ENCODE peak calls at places on chromosomes 3 and 15, in four cellular contexts. L is nephron progenitor cell; Q is choroid plexus epithelial cell; V is CD4-positive, alpha-beta T cell. J is an unnamed sample.

GRCh38 chr15:91498046-91498445 is 355.5 kb upstream of the SLCO3A1 start:
- DNase-seq in L (no peak), Q (no peak), V (no peak), J (no peak)

GRCh38 chr3:123346726-123347125 is 102.2 kb downstream of the ADCY5 start:
- DNase-seq in L (no peak), Q (no peak), V (no peak), J (no peak)

GRCh38 chr3:14125193-14126016 is 553 bp downstream of the TMEM43 start:
- DNase-seq in L (peak), Q (peak), V (peak), J (peak)

GRCh38 chr3:183161552-183162345 is 785 bp downstream of the LAMP3 start:
- DNase-seq in L (peak), Q (peak), V (no peak), J (peak)

GRCh38 chr3:13711911-13712650 is 163.2 kb downstream of the FBLN2 start:
- DNase-seq in L (no peak), Q (no peak), V (no peak), J (no peak)

GRCh38 chr3:178777718-178778411 is 241.6 kb downstream of the KCNMB2 start:
- DNase-seq in L (no peak), Q (no peak), V (no peak), J (peak)

GRCh38 chr15:57056357-57056756 is 137.9 kb downstream of the TCF12 start:
- DNase-seq in L (no peak), Q (no peak), V (no peak), J (no peak)

GRCh38 chr3:78604328-78604727 is 1163.5 kb downstream of the ROBO1 start:
- DNase-seq in L (no peak), Q (peak), V (no peak), J (no peak)

GRCh38 chr3:18111702-18112311 is 313.3 kb downstream of the SATB1 start:
- DNase-seq in L (peak), Q (peak), V (no peak), J (peak)

GRCh38 chr3:94909726-94910125 is 846.9 kb downstream of the NSUN3 start:
- DNase-seq in L (no peak), Q (no peak), V (no peak), J (no peak)

GRCh38 chr3:171172070-171172469 is 145.6 kb upstream of the SLC2A2 start:
- DNase-seq in L (no peak), Q (no peak), V (no peak), J (no peak)

GRCh38 chr3:1171320-1171719 is 78.5 kb downstream of the CNTN6 start:
- DNase-seq in L (no peak), Q (no peak), V (no peak), J (no peak)

GRCh38 chr15:69118089-69118488 is 42.3 kb upstream of the GLCE start:
- DNase-seq in L (no peak), Q (peak), V (no peak), J (no peak)

GRCh38 chr3:52851348-52851747 is 16.5 kb upstream of the MUSTN1 start:
- DNase-seq in L (peak), Q (peak), V (no peak), J (peak)

GRCh38 chr3:20637729-20638128 is 451.7 kb upstream of the SGO1 start:
- DNase-seq in L (no peak), Q (no peak), V (no peak), J (no peak)

GRCh38 chr3:130662407-130663028 is 84.1 kb downstream of the PIK3R4 start:
- DNase-seq in L (no peak), Q (peak), V (no peak), J (no peak)

GRCh38 chr3:140469491-140469890 is 208.4 kb upstream of the TRIM42 start:
- DNase-seq in L (no peak), Q (peak), V (no peak), J (no peak)

GRCh38 chr3:198107840-198108734 is 148.1 kb downstream of the LMLN start:
- DNase-seq in L (peak), Q (no peak), V (no peak), J (no peak)

GRCh38 chr3:72337480-72337855 is 510.8 kb downstream of the SHQ1 start:
- DNase-seq in L (no peak), Q (no peak), V (no peak), J (no peak)

GRCh38 chr15:67925182-67925581 is 85.3 kb upstream of the RNU6-1 start:
- DNase-seq in L (no peak), Q (no peak), V (no peak), J (no peak)

GRCh38 chr3:148309390-148310035 is 388.2 kb upstream of the AGTR1 start:
- DNase-seq in L (peak), Q (peak), V (no peak), J (peak)

GRCh38 chr15:82020588-82020987 is 25.2 kb downstream of the MEX3B start:
- DNase-seq in L (no peak), Q (no peak), V (no peak), J (no peak)

GRCh38 chr3:115834068-115834467 is 210.8 kb downstream of the GAP43 start:
- DNase-seq in L (no peak), Q (peak), V (no peak), J (no peak)

GRCh38 chr3:139202226-139202958 is 141.4 kb upstream of the MRPS22 start:
- DNase-seq in L (peak), Q (no peak), V (no peak), J (peak)

GRCh38 chr3:27486328-27486727 is 2.1 kb upstream of the SLC4A7 start:
- DNase-seq in L (no peak), Q (no peak), V (no peak), J (no peak)

GRCh38 chr3:187967097-187967496 is 186.9 kb upstream of the LPP start:
- DNase-seq in L (no peak), Q (no peak), V (no peak), J (no peak)

GRCh38 chr15:64749167-64749566 is 26.2 kb downstream of the RBPMS2 start:
- DNase-seq in L (no peak), Q (peak), V (no peak), J (no peak)

GRCh38 chr3:64039972-64040733 is 16.9 kb upstream of the PSMD6 start:
- DNase-seq in L (no peak), Q (no peak), V (no peak), J (no peak)

GRCh38 chr15:87874896-87875661 is 381.5 kb downstream of the NTRK3 start:
- DNase-seq in L (peak), Q (peak), V (no peak), J (no peak)

DNA sequence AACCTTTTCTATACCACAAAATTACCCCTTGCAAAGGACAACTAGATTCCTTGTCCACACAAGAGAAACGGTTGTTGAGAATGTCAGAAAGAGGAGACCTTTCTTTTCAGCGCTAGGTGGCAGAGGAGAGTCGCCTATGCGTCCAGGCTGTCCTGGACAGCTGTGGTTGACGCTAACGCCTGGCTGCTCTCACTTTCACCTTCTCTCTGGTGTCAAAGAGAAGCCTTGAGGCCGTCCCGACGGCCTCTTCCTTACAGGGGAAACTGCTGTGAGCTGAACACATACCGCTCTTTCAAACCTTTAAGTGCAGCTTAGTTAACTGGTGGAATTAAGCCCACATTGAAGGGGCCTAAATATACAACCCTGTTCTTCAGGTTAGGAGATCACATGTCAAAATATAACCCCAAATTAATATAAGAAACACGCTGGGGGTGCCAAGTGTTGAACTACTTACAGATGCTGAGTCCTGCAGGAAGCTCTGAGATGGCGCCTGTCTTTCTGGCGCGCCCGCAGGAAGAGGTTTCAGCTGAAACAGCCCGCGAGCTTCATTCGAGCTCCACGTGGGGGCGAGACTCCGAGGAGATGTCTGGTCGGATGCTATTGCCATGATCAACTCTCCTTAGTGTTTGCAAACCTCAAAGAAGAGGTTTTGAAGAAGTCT is 26.1 kb upstream of the KBTBD8 start:
- DNase-seq in L (peak), Q (peak), V (peak), J (peak)
- TF ChIP-seq CTCF in L (peak), Q (peak), V (peak), J (peak)

GRCh38 chr15:38724827-38725226 is 160.2 kb upstream of the RASGRP1 start:
- DNase-seq in L (no peak), Q (peak), V (no peak), J (no peak)
- TF ChIP-seq CTCF in L (no peak), Q (peak), V (no peak), J (no peak)

GRCh38 chr3:16399473-16399872 is 114.0 kb downstream of the RFTN1 start:
- DNase-seq in L (peak), Q (peak), V (no peak), J (no peak)
- TF ChIP-seq CTCF in L (no peak), Q (peak), V (no peak), J (no peak)

GRCh38 chr3:129235310-129235917 is 14.0 kb upstream of the COPG1 start:
- DNase-seq in L (no peak), Q (no peak), V (no peak), J (no peak)

GRCh38 chr3:129239992-129240391 is 9.4 kb upstream of the COPG1 start:
- DNase-seq in L (no peak), Q (no peak), V (no peak), J (no peak)

GRCh38 chr3:129234441-129234840 is 15.0 kb upstream of the COPG1 start:
- DNase-seq in L (no peak), Q (no peak), V (no peak), J (no peak)

GRCh38 chr3:129240436-129240835 is 9.0 kb upstream of the COPG1 start:
- DNase-seq in L (no peak), Q (no peak), V (no peak), J (no peak)

GRCh38 chr3:129238945-129239705 is 10.3 kb upstream of the COPG1 start:
- DNase-seq in L (no peak), Q (peak), V (no peak), J (no peak)
- TF ChIP-seq CTCF in L (no peak), Q (no peak), V (no peak), J (no peak)

GRCh38 chr3:10162147-10162546 is 2.6 kb upstream of the IRAK2 start:
- DNase-seq in L (no peak), Q (no peak), V (no peak), J (no peak)

GRCh38 chr3:10166213-10166604 is 1.5 kb downstream of the IRAK2 start:
- DNase-seq in L (no peak), Q (no peak), V (no peak), J (no peak)

GRCh38 chr3:10160925-10161324 is 3.8 kb upstream of the IRAK2 start:
- DNase-seq in L (no peak), Q (no peak), V (no peak), J (no peak)

GRCh38 chr3:10169000-10169496 is 4.3 kb downstream of the IRAK2 start:
- DNase-seq in L (no peak), Q (no peak), V (no peak), J (no peak)

DNA sequence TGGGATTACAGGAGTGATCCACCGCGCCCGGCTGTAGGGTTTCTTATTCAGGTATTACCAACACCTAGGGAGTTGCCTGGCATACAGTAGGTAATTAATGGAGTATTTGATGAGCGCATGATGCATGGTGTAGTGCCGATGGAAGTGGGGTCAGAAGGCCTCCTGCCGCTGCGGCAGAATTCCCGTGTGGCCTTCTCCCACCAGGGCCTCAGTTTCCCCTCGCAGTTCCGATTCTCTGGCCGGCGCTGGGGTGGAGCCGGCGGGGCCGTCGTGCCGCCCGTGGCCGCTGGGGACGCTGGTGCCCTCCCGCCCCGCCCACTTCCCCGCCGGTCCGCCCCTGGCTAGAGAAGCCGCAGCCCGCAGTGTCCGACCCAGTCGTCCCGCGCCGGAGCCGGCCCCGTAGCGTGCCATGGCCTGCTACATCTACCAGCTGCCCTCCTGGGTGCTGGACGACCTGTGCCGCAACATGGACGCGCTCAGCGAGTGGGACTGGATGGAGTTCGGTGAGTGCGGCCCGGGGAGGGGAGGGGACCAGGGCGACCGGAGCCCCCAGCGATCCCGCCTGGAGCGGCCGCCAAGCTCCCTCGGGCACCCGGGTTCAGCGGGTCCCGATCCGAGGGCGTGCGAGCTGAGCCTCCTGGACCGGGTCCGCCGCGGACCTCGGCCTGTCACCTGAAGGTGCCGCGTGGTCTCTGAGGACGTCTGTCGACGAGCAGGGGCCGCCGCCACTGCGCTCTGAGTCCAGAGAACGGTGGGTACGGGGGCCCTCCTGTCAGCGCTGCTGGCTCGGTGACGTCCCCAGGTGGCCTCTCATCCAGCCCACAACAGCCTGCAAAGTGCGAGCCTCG is at the start of gene IRAK2:
- DNase-seq in L (peak), Q (peak), V (peak), J (peak)
- TF ChIP-seq CTCF in L (peak), Q (peak), V (peak), J (peak)

DNA sequence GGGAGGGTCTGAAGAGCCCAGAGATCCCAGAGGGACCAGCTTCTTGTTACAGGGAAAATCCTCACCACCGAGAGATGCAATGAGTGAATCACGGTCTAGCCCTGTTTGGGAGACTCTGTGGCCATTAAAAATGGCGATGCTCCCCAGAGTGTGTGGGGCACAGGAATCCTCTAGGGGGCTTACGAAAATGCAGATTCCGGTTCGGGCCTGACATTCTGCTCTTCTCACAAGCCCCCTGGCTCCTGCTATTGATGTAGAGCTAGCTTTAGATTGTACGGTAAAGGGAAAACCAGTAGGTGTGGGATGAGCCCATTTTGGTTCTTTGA is 35.5 kb upstream of the EPHB3 start:
- DNase-seq in L (no peak), Q (no peak), V (no peak), J (no peak)
- TF ChIP-seq CTCF in L (peak), Q (no peak), V (no peak), J (no peak)

GRCh38 chr15:58077427-58077826 is 11.9 kb upstream of the ALDH1A2 start:
- DNase-seq in L (no peak), Q (peak), V (no peak), J (no peak)
- TF ChIP-seq CTCF in L (peak), Q (peak), V (no peak), J (no peak)

GRCh38 chr15:41019174-41019573 is 65.9 kb downstream of the CHAC1 start:
- DNase-seq in L (no peak), Q (no peak), V (no peak), J (no peak)

GRCh38 chr15:41017051-41017735 is 63.9 kb downstream of the CHAC1 start:
- DNase-seq in L (no peak), Q (peak), V (no peak), J (no peak)

GRCh38 chr15:41020311-41020710 is 67.0 kb downstream of the CHAC1 start:
- DNase-seq in L (no peak), Q (no peak), V (no peak), J (no peak)

GRCh38 chr15:41020829-41021228 is 67.6 kb downstream of the CHAC1 start:
- DNase-seq in L (no peak), Q (no peak), V (no peak), J (no peak)

DNA sequence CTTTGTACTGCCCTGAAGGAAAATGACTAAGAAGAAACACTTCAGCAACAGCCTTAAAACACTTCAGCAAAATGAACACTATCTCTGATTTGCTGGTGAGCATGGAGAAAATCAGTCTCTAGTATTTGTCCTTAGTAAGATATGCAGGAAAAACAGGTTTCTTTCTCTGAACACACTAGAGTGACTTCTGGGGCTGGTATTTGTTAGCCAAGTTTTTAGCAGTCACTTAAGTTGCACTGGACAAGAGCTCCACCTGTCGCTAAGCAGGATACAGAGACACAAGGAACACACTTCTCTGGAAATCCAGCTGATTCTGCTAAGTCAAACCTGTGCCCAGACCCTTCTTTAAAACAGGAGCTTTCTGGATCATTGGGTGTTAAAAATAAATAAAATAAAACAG is 65.3 kb downstream of the CHAC1 start:
- DNase-seq in L (no peak), Q (peak), V (no peak), J (no peak)
- TF ChIP-seq CTCF in L (no peak), Q (peak), V (no peak), J (no peak)

DNA sequence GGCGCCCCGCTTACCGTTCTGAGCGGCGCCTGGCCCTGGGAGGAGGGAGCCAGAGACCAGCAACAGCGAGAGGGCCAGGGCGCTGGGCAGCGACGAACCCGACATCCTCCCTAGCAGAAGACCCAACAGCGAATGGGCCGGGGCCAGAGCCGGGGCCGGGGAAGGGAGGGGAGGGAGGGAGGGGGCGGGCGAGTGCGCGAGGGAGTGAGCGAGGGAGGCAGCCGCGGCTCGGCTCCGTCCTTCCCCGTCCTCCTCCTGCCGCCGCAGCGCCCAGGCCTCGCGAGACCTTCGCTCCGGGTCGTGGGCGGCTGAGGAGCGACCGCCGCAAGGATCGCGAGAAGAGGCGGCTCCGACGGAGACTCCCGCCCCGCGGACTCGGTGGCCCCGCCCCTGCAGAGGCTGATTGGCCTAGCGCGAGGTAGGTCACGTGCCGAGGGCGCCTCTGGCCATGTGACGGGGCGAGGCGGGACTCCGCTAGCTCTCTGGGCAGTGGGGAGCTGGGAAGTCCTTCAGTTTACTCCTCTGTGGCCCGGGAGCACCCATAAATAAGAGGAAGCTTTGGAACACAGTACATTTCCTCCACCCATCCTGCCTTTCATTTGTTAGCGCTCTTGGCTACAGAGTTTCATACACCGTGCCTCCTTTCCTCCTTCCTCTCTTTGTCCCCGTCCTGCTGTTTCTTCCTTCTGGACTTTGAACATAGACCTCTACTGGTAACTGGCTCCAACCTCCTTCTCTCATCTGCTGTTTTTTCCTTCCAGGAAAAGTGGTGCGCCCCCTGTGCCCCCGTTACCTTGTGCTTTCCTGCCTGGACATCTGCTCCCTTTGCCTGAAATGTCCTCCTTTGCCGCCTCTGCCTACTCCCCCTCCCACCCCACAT is at the start of gene NPTN:
- DNase-seq in L (peak), Q (peak), V (peak), J (peak)
- TF ChIP-seq CTCF in L (no peak), Q (no peak), V (no peak), J (no peak)

GRCh38 chr3:31695280-31696008 is 162.7 kb downstream of the STT3B start:
- DNase-seq in L (no peak), Q (peak), V (no peak), J (peak)
- TF ChIP-seq CTCF in L (peak), Q (peak), V (peak), J (peak)